ENCODE peak calls at places on chromosomes 2 and 18, in four cellular contexts. O, N, I and P are unnamed samples.

GRCh38 chr18:74402806-74403433 is 54.2 kb downstream of the DIPK1C start:
- DNase-seq in O (no peak), N (no peak), I (no peak), P (no peak)

GRCh38 chr18:54671291-54671881 is 80.3 kb downstream of the DYNAP start:
- DNase-seq in I (peak), N (no peak), O (no peak), P (peak)

GRCh38 chr2:191115391-191115790 is 35.4 kb downstream of the STAT4 start:
- DNase-seq in O (no peak), N (no peak), I (no peak), P (no peak)

GRCh38 chr18:63339920-63340484 is 20.4 kb upstream of the BCL2 start:
- DNase-seq in O (no peak), I (peak), N (no peak), P (no peak)

GRCh38 chr2:139917723-139918384 is 1137.7 kb upstream of the NXPH2 start:
- DNase-seq in I (no peak), N (no peak), O (no peak), P (no peak)

GRCh38 chr2:110729106-110729505 is 3.3 kb upstream of the ACOXL start:
- DNase-seq in O (no peak), N (no peak), I (no peak), P (no peak)

GRCh38 chr2:127615511-127616166 is 30.3 kb upstream of the GPR17 start:
- DNase-seq in O (no peak), I (no peak), N (peak), P (peak)

GRCh38 chr18:23092121-23092520 is 43.2 kb upstream of the CABLES1 start:
- DNase-seq in O (no peak), N (no peak), I (no peak), P (no peak)

GRCh38 chr2:65081232-65081685 is 25.0 kb downstream of the CEP68 start:
- DNase-seq in O (peak), I (no peak), N (no peak), P (no peak)

GRCh38 chr2:165281387-165281786 is 42.2 kb downstream of the SCN2A start:
- DNase-seq in O (no peak), I (no peak), N (no peak), P (no peak)

GRCh38 chr2:71452565-71452964 is 796 bp upstream of the DYSF start:
- DNase-seq in I (peak), O (no peak), N (no peak), P (no peak)

GRCh38 chr18:34976899-34977786 is 64.1 kb upstream of the MAPRE2 start:
- DNase-seq in N (peak), I (no peak), O (peak), P (no peak)

GRCh38 chr2:96540136-96540535 is 3.6 kb downstream of the ARID5A start:
- DNase-seq in I (no peak), O (no peak), N (no peak), P (no peak)

GRCh38 chr2:55616509-55617159 is 788 bp downstream of the PPP4R3B start:
- DNase-seq in O (peak), N (no peak), I (no peak), P (no peak)

GRCh38 chr2:164711246-164712138 is 90.2 kb upstream of the GRB14 start:
- DNase-seq in I (no peak), N (no peak), O (no peak), P (no peak)

GRCh38 chr2:62423235-62423634 is 82.8 kb downstream of the TMEM17 start:
- DNase-seq in O (no peak), N (no peak), I (peak), P (no peak)

GRCh38 chr2:166375736-166376487 is at the start of gene SCN9A:
- DNase-seq in O (peak), N (no peak), I (no peak), P (no peak)

GRCh38 chr2:55165567-55165966 is 66.5 kb downstream of the CLHC1 start:
- DNase-seq in N (no peak), I (no peak), O (no peak), P (no peak)

GRCh38 chr2:66846887-66847286 is 412.0 kb downstream of the MEIS1 start:
- DNase-seq in O (no peak), N (no peak), I (no peak), P (no peak)

GRCh38 chr2:44233450-44234128 is 41.7 kb upstream of the SLC3A1 start:
- DNase-seq in N (no peak), I (no peak), O (no peak), P (no peak)

GRCh38 chr2:240070907-240071306 is 17.6 kb upstream of the OR6B3 start:
- DNase-seq in I (no peak), O (no peak), N (no peak), P (no peak)

GRCh38 chr2:17800219-17800618 is 16.0 kb upstream of the MSGN1 start:
- DNase-seq in N (no peak), O (no peak), I (no peak), P (no peak)

GRCh38 chr2:224354631-224355211 is 47.2 kb downstream of the FAM124B start:
- DNase-seq in I (no peak), O (no peak), N (no peak), P (no peak)

GRCh38 chr2:39620067-39620466 is 45.6 kb upstream of the TMEM178A start:
- DNase-seq in I (no peak), O (peak), N (no peak), P (no peak)

GRCh38 chr2:237922641-237923361 is 44.0 kb upstream of the UBE2F start:
- DNase-seq in N (no peak), I (peak), O (no peak), P (no peak)

GRCh38 chr2:29878898-29879297 is 42.5 kb downstream of the ALK start:
- DNase-seq in O (no peak), I (peak), N (no peak), P (peak)

GRCh38 chr2:230423851-230424458 is 8.0 kb downstream of the SP100 start:
- DNase-seq in I (no peak), N (no peak), O (no peak), P (no peak)

GRCh38 chr2:111119004-111119846 is 1.5 kb upstream of the BCL2L11 start:
- DNase-seq in O (peak), N (peak), I (no peak), P (no peak)

GRCh38 chr2:206442854-206443734 is at the start of gene ADAM23:
- DNase-seq in O (peak), I (no peak), N (no peak), P (no peak)

GRCh38 chr2:11784747-11785610 is 38.5 kb downstream of the LPIN1 start:
- DNase-seq in O (peak), I (no peak), N (peak), P (no peak)

GRCh38 chr2:157839162-157839801 is 36.8 kb downstream of the ACVR1 start:
- DNase-seq in O (no peak), N (no peak), I (no peak), P (no peak)

GRCh38 chr2:171598713-171599319 is 76.5 kb downstream of the CYBRD1 start:
- DNase-seq in N (peak), I (peak), O (peak), P (peak)

GRCh38 chr2:1070601-1071000 is 120.0 kb downstream of the SNTG2 start:
- DNase-seq in N (no peak), O (no peak), I (no peak), P (no peak)

GRCh38 chr2:131039908-131040660 is 53.2 kb downstream of the FAM168B start:
- DNase-seq in I (no peak), O (no peak), N (peak), P (no peak)

GRCh38 chr2:223860809-223861738 is 23.7 kb upstream of the AP1S3 start:
- DNase-seq in O (peak), I (peak), N (no peak), P (no peak)

GRCh38 chr2:203808041-203808750 is 59.4 kb upstream of the CTLA4 start:
- DNase-seq in N (no peak), O (no peak), I (no peak), P (no peak)

DNA sequence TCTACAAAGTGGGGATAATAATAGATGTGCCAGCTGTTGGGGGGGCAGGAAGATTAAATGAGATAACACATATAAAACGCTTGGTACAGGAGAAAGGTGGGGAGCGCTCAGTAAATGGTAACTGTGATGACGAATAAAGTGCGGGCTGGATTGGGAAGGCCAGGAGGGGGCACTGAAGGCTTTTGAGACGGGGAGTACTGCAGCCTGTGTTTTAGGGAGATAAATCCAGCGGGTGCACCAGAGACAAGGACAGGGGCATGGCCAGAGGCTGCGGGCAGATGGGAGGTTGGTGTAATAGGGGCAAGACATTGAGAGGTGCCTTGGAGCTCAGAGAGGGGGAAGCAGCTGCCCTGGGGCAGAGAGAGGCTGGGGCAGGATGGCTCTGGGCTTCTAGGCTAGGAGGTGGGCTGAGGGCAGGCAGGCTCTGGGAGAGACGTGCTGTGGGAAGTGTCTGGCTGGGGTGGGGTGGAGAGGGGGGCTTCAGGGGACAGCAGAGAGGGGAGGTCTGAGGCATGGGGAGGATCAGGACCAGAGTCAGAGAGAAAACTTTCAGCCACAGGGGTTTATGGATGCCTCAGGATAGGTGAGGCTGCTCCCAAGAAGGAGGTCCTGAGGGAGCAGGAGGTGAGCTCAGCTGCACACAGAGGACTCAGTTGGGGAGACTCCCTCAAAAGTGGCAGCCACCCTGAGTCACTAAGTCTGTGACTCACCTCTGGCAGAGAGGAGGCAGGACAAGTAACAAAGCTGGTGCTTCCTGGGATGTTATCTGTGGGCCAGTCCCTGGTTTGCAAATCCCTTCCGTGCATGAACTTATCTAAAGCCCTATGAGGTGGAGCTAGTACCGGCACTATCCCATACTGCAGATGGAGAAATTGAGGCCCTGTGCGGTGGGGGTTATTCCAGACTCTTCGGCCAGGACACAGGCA is 18.9 kb downstream of the TEX44 start:
- DNase-seq in N (no peak), O (peak), I (peak), P (no peak)
- TF ChIP-seq CTCF in N (no peak), O (no peak), I (peak), P (peak)

GRCh38 chr18:80065705-80066104 is 31.5 kb downstream of the RBFA start:
- DNase-seq in I (no peak), N (no peak), O (no peak), P (no peak)
- H3K4me3 ChIP-seq in I (no peak), N (no peak), O (no peak), P (no peak)

GRCh38 chr2:160252278-160252887 is 52.3 kb upstream of the ITGB6 start:
- DNase-seq in N (no peak), I (peak), O (no peak), P (no peak)
- TF ChIP-seq CTCF in N (peak), I (peak), O (peak), P (peak)

GRCh38 chr18:51196116-51196810 is 1.2 kb downstream of the MEX3C start:
- DNase-seq in N (peak), I (no peak), O (peak), P (no peak)
- H3K4me3 ChIP-seq in N (peak), I (peak), O (peak), P (peak)